ENCODE peak calls at places on chromosomes 7 and 10, in five cellular contexts. E is iris pigment epithelial cell; J is CD4-positive, alpha-beta T cell; V is stimulated activated CD8-positive, alpha-beta memory T cell treated with anti-CD3 and anti-CD28 coated beads, Interleukin-2, amount 100 ng/mL, for 1 hour; G is GM04504. O is an unnamed sample.

GRCh38 chr10:35784751-35785150 is 142.7 kb upstream of the FZD8 start:
- DNase-seq in E (no peak), J (no peak), V (no peak), G (no peak), O (no peak)

GRCh38 chr7:112103246-112103645 is 103.0 kb downstream of the DOCK4 start:
- DNase-seq in E (peak), J (no peak), V (no peak), G (no peak), O (peak)

GRCh38 chr7:14504134-14504533 is 398.4 kb downstream of the DGKB start:
- DNase-seq in E (no peak), J (no peak), V (no peak), G (no peak), O (no peak)

GRCh38 chr10:58266003-58266825 is 1.5 kb downstream of the IPMK start:
- DNase-seq in E (peak), J (no peak), V (no peak), G (no peak), O (peak)

GRCh38 chr10:106011189-106011744 is 1153.2 kb downstream of the SORCS1 start:
- DNase-seq in E (no peak), J (no peak), V (no peak), G (no peak), O (no peak)

GRCh38 chr10:44516941-44517340 is 132.0 kb upstream of the CXCL12 start:
- DNase-seq in E (no peak), J (no peak), V (no peak), G (no peak), O (no peak)

GRCh38 chr7:20223356-20223755 is 6.2 kb upstream of the MACC1 start:
- DNase-seq in E (no peak), J (no peak), V (no peak), G (no peak), O (no peak)

GRCh38 chr7:125828153-125828690 is 898.6 kb upstream of the POT1 start:
- DNase-seq in E (no peak), J (no peak), V (no peak), G (no peak), O (no peak)

GRCh38 chr7:108293190-108293612 is 163.0 kb downstream of the NRCAM start:
- DNase-seq in E (no peak), J (no peak), V (no peak), G (no peak), O (no peak)

GRCh38 chr10:46220187-46220586 is 66.6 kb upstream of the ANTXRL start:
- DNase-seq in E (no peak), J (no peak), V (no peak), G (no peak), O (no peak)

O was measured in renal cortical epithelial cell.